ENCODE peak calls at places on chromosomes 2 and 18, in six cellular contexts. I is A549; Q is natural killer cell treated with Interleukin-12 subunit alpha and Interleukin-12 subunit beta and Interleukin-15 and Interleukin-18, amount 100 ng/mL, for 72 hours; R is activated CD8-positive, alpha-beta memory T cell treated with anti-CD3 and anti-CD28 coated beads for 24 hours; T is sigmoid colon; S is hippocampal formation. G is an unnamed sample.

GRCh38 chr18:39274535-39274934 is 1708.9 kb upstream of the CELF4 start:
- DNase-seq in R (no peak), T (no peak), S (no peak), I (no peak), Q (no peak), G (no peak)

GRCh38 chr2:48175254-48175653 is 269.0 kb upstream of the FBXO11 start:
- DNase-seq in I (no peak), Q (no peak), S (no peak), T (no peak), R (no peak), G (no peak)

GRCh38 chr18:11761553-11761952 is 72.5 kb downstream of the GNAL start:
- DNase-seq in Q (no peak), R (no peak), S (no peak), T (no peak), I (no peak), G (no peak)

GRCh38 chr2:158984554-158985207 is 16.2 kb downstream of the TANC1 start:
- DNase-seq in I (no peak), R (no peak), T (no peak), Q (no peak), S (no peak), G (no peak)

GRCh38 chr18:47397671-47398319 is 146.3 kb upstream of the SKOR2 start:
- DNase-seq in R (no peak), Q (no peak), S (no peak), T (no peak), I (peak; percentile 4), G (no peak)

GRCh38 chr2:130987519-130988425 is 105.5 kb downstream of the FAM168B start:
- DNase-seq in I (no peak), Q (no peak), R (no peak), T (no peak), S (no peak), G (no peak)

GRCh38 chr2:5453648-5454390 is 238.4 kb upstream of the SOX11 start:
- DNase-seq in I (no peak), T (no peak), R (no peak), Q (no peak), S (no peak), G (no peak)

GRCh38 chr2:197452754-197453122 is 614 bp upstream of the COQ10B start:
- DNase-seq in Q (no peak), T (no peak), I (no peak), S (no peak), R (no peak), G (no peak)

GRCh38 chr2:72104821-72105588 is 42.7 kb downstream of the CYP26B1 start:
- DNase-seq in T (peak; percentile 60), Q (no peak), S (no peak), R (peak; percentile 19), I (no peak), G (no peak)

GRCh38 chr18:74496508-74497307 is 545 bp downstream of the CNDP2 start:
- DNase-seq in T (peak; percentile 85), S (no peak), I (peak; percentile 44), Q (peak; percentile 76), R (no peak), G (peak; percentile 72)

GRCh38 chr18:10784596-10785202 is 258.9 kb downstream of the NAPG start:
- DNase-seq in I (no peak), S (no peak), R (no peak), T (no peak), Q (no peak), G (no peak)

GRCh38 chr18:24949908-24950307 is 402.1 kb downstream of the ZNF521 start:
- DNase-seq in Q (no peak), T (no peak), S (no peak), R (no peak), I (no peak), G (no peak)

GRCh38 chr2:18304849-18305248 is 255.6 kb downstream of the RDH14 start:
- DNase-seq in T (no peak), S (no peak), R (no peak), I (no peak), Q (no peak), G (no peak)

GRCh38 chr2:152222975-152223638 is 47.5 kb upstream of the STAM2 start:
- DNase-seq in S (peak; percentile 9), T (peak; percentile 71), I (no peak), R (no peak), Q (no peak), G (no peak)

G was measured in substantia nigra.